ENCODE peak calls at places on chromosome 15, in ten cellular contexts. I is H9, L is kidney tubule cell, W is AG09309, D is GM12865, X is PC-3, Q is aorta, J is ecto neural progenitor cell, O is frontal cortex, S is NCI-H1105. R is an unnamed sample.

GRCh38 chr15:42131826-42132806 is 24.3 kb downstream of the PLA2G4F start:
- DNase-seq in I (peak; percentile 28), L (no peak), W (no peak), D (no peak), X (no peak), Q (no peak), J (no peak), O (no peak), S (peak; percentile 28), R (peak; percentile 22)

GRCh38 chr15:90706394-90707327 is 10.5 kb upstream of the BLM start:
- DNase-seq in I (no peak), L (no peak), W (no peak), D (no peak), X (no peak), Q (no peak), J (no peak), O (no peak), S (peak; percentile 3), R (no peak)

GRCh38 chr15:56358604-56359003 is 6.6 kb upstream of the TEX9 start:
- DNase-seq in I (no peak), L (no peak), W (no peak), D (no peak), X (no peak), Q (no peak), J (no peak), O (no peak), S (no peak), R (no peak)

GRCh38 chr15:83378921-83379561 is 68.1 kb upstream of the SH3GL3 start:
- DNase-seq in I (peak; percentile 67), L (peak; percentile 63), W (no peak), D (no peak), X (peak; percentile 58), Q (no peak), J (no peak), O (no peak), S (no peak), R (no peak)

GRCh38 chr15:62163847-62164499 is 1.1 kb downstream of the C2CD4B start:
- DNase-seq in I (peak; percentile 48), L (no peak), W (no peak), D (no peak), X (no peak), Q (no peak), J (peak; percentile 60), O (no peak), S (no peak), R (peak; percentile 26)

GRCh38 chr15:74869726-74870407 is 3.3 kb downstream of the SCAMP2 start:
- DNase-seq in I (no peak), L (no peak), W (no peak), D (peak; percentile 96), X (no peak), Q (peak; percentile 87), J (no peak), O (no peak), S (no peak), R (peak; percentile 24)

GRCh38 chr15:92000709-92001108 is 147.2 kb downstream of the SLCO3A1 start:
- DNase-seq in I (no peak), L (no peak), W (no peak), D (no peak), X (no peak), Q (no peak), J (peak; percentile 55), O (no peak), S (no peak), R (no peak)

GRCh38 chr15:80694624-80695098 is 449 bp upstream of the ABHD17C start:
- DNase-seq in I (peak; percentile 39), L (peak; percentile 34), W (no peak), D (peak; percentile 48), X (peak; percentile 32), Q (peak; percentile 46), J (no peak), O (no peak), S (no peak), R (no peak)

GRCh38 chr15:77582763-77583162 is 49.9 kb downstream of the LINGO1 start:
- DNase-seq in I (no peak), L (no peak), W (no peak), D (no peak), X (peak; percentile 25), Q (no peak), J (no peak), O (no peak), S (no peak), R (peak; percentile 40)

GRCh38 chr15:61480863-61481262 is 251.8 kb upstream of the RORA start:
- DNase-seq in I (no peak), L (no peak), W (no peak), D (no peak), X (no peak), Q (no peak), J (no peak), O (no peak), S (no peak), R (no peak)

GRCh38 chr15:52649686-52650085 is 29.5 kb downstream of the ATOSA start:
- DNase-seq in I (no peak), L (no peak), W (no peak), D (no peak), X (no peak), Q (no peak), J (no peak), O (no peak), S (no peak), R (no peak)